ENCODE peak calls at places on chromosomes 11 and 22, in eight cellular contexts. L, F, T, I, H, P, J and Z are unnamed samples.

GRCh38 chr11:112025682-112026081 is 474 bp downstream of the DLAT start:
- DNase-seq in L (no peak), F (no peak), T (no peak), I (no peak), H (no peak), P (peak), J (no peak), Z (no peak)

GRCh38 chr11:118379497-118379896 is 20.1 kb downstream of the UBE4A start:
- DNase-seq in L (no peak), F (no peak), T (no peak), I (no peak), H (no peak), P (no peak), J (no peak), Z (no peak)

GRCh38 chr11:94297967-94298576 is 6.3 kb upstream of the IZUMO1R start:
- DNase-seq in L (no peak), F (no peak), T (no peak), I (no peak), H (no peak), P (peak), J (no peak), Z (no peak)

GRCh38 chr22:32971252-32971651 is 86.9 kb downstream of the SYN3 start:
- DNase-seq in L (no peak), F (no peak), T (no peak), I (no peak), H (no peak), P (no peak), J (no peak), Z (no peak)

GRCh38 chr11:95671768-95672167 is 117.8 kb downstream of the FAM76B start:
- DNase-seq in L (no peak), F (no peak), T (no peak), I (no peak), H (no peak), P (no peak), J (no peak), Z (no peak)

GRCh38 chr11:29159552-29160465 is 857.0 kb downstream of the KCNA4 start:
- DNase-seq in L (no peak), F (peak), T (no peak), I (no peak), H (peak), P (peak), J (peak), Z (no peak)

GRCh38 chr22:26642465-26643367 is 14.7 kb upstream of the MIAT start:
- DNase-seq in L (peak), F (no peak), T (peak), I (no peak), H (no peak), P (peak), J (peak), Z (no peak)

GRCh38 chr11:131488208-131488607 is 117.8 kb downstream of the NTM start:
- DNase-seq in L (no peak), F (no peak), T (no peak), I (no peak), H (no peak), P (no peak), J (no peak), Z (no peak)

GRCh38 chr22:35894464-35894878 is 134.2 kb downstream of the RBFOX2 start:
- DNase-seq in L (no peak), F (no peak), T (no peak), I (no peak), H (no peak), P (peak), J (no peak), Z (no peak)

GRCh38 chr11:128660957-128661356 is 32.9 kb upstream of the FLI1 start:
- DNase-seq in L (no peak), F (no peak), T (no peak), I (no peak), H (no peak), P (no peak), J (no peak), Z (no peak)

GRCh38 chr11:28114731-28115130 is 6.5 kb downstream of the METTL15 start:
- DNase-seq in L (no peak), F (no peak), T (no peak), I (no peak), H (no peak), P (no peak), J (no peak), Z (no peak)

GRCh38 chr11:70912226-70912840 is 340.0 kb downstream of the SHANK2 start:
- DNase-seq in L (no peak), F (no peak), T (no peak), I (no peak), H (no peak), P (no peak), J (peak), Z (no peak)

GRCh38 chr11:10233581-10233980 is 60.4 kb downstream of the SBF2 start:
- DNase-seq in L (no peak), F (no peak), T (no peak), I (no peak), H (no peak), P (peak), J (no peak), Z (no peak)

GRCh38 chr11:70233511-70233919 is 30.4 kb downstream of the FADD start:
- DNase-seq in L (no peak), F (no peak), T (no peak), I (no peak), H (no peak), P (no peak), J (no peak), Z (no peak)

GRCh38 chr11:90189011-90189410 is 33.8 kb downstream of the CHORDC1 start:
- DNase-seq in L (no peak), F (no peak), T (no peak), I (no peak), H (no peak), P (no peak), J (no peak), Z (no peak)

GRCh38 chr22:43313497-43314474 is 29.4 kb downstream of the SCUBE1 start:
- DNase-seq in L (no peak), F (no peak), T (no peak), I (no peak), H (no peak), P (peak), J (no peak), Z (no peak)